ENCODE peak calls at places on chromosomes 5 and 9, in six cellular contexts. J is GM18507, M is iris pigment epithelial cell, E is H9, A is ovary, Q is tibial nerve. F is an unnamed sample.

GRCh38 chr9:127159949-127160610 is 37.6 kb upstream of the ANGPTL2 start:
- DNase-seq in J (no peak), M (no peak), E (peak; percentile 22), A (peak; percentile 11), Q (no peak), F (no peak)

GRCh38 chr5:162068412-162068811 is 839 bp downstream of the GABRG2 start:
- DNase-seq in J (no peak), M (peak; percentile 7), E (peak; percentile 93), A (no peak), Q (no peak), F (peak; percentile 38)

GRCh38 chr5:98772415-98773213 is 849 bp upstream of the RGMB start:
- DNase-seq in J (no peak), M (peak; percentile 91), E (peak; percentile 94), A (peak; percentile 71), Q (peak; percentile 30), F (peak; percentile 76)

GRCh38 chr9:33868430-33869000 is 51.6 kb downstream of the UBE2R2 start:
- DNase-seq in J (no peak), M (peak; percentile 70), E (no peak), A (peak; percentile 41), Q (no peak), F (no peak)

GRCh38 chr5:136201870-136202269 is 8.9 kb upstream of the SMIM32 start:
- DNase-seq in J (no peak), M (no peak), E (no peak), A (no peak), Q (no peak), F (no peak)

GRCh38 chr5:116572375-116573278 is 2.0 kb downstream of the SEMA6A start:
- DNase-seq in J (no peak), M (peak; percentile 6), E (no peak), A (peak; percentile 23), Q (no peak), F (no peak)

GRCh38 chr9:119375892-119376291 is 6.7 kb upstream of the BRINP1 start:
- DNase-seq in J (no peak), M (peak; percentile 38), E (peak; percentile 69), A (no peak), Q (no peak), F (no peak)

GRCh38 chr5:128965011-128965637 is at the start of gene SLC27A6:
- DNase-seq in J (no peak), M (no peak), E (peak; percentile 69), A (peak; percentile 15), Q (no peak), F (no peak)

GRCh38 chr9:84293001-84293798 is 47.4 kb downstream of the SLC28A3 start:
- DNase-seq in J (peak; percentile 23), M (no peak), E (no peak), A (no peak), Q (no peak), F (no peak)

GRCh38 chr5:84779206-84779605 is 394.5 kb upstream of the EDIL3 start:
- DNase-seq in J (no peak), M (peak; percentile 72), E (no peak), A (no peak), Q (no peak), F (no peak)

GRCh38 chr5:61949680-61950435 is 356.1 kb upstream of the KIF2A start:
- DNase-seq in J (no peak), M (no peak), E (no peak), A (no peak), Q (no peak), F (no peak)

GRCh38 chr9:93826209-93826608 is 128.9 kb downstream of the BARX1 start:
- DNase-seq in J (no peak), M (no peak), E (peak; percentile 87), A (no peak), Q (no peak), F (no peak)

GRCh38 chr9:18245911-18246310 is 228.0 kb upstream of the ADAMTSL1 start:
- DNase-seq in J (no peak), M (peak; percentile 26), E (no peak), A (no peak), Q (no peak), F (no peak)

GRCh38 chr5:114726126-114726525 is 364.3 kb downstream of the KCNN2 start:
- DNase-seq in J (no peak), M (peak; percentile 6), E (no peak), A (no peak), Q (no peak), F (no peak)

GRCh38 chr5:92889140-92889539 is 691.9 kb downstream of the NR2F1-AS1 start:
- DNase-seq in J (no peak), M (no peak), E (no peak), A (no peak), Q (no peak), F (no peak)

GRCh38 chr5:24789631-24790354 is 145.0 kb upstream of the CDH10 start:
- DNase-seq in J (no peak), M (peak; percentile 35), E (no peak), A (no peak), Q (no peak), F (no peak)

GRCh38 chr9:88741335-88741734 is 206.4 kb downstream of the NXNL2 start:
- DNase-seq in J (no peak), M (no peak), E (no peak), A (no peak), Q (no peak), F (no peak)

GRCh38 chr5:137894586-137894985 is 5.3 kb downstream of the PKD2L2 start:
- DNase-seq in J (no peak), M (no peak), E (no peak), A (no peak), Q (no peak), F (no peak)

GRCh38 chr5:88707216-88707965 is 175.6 kb downstream of the MEF2C start:
- DNase-seq in J (no peak), M (no peak), E (no peak), A (no peak), Q (no peak), F (no peak)

GRCh38 chr5:95331358-95331757 is 46.5 kb upstream of the MCTP1 start:
- DNase-seq in J (no peak), M (no peak), E (no peak), A (no peak), Q (no peak), F (no peak)

GRCh38 chr9:88077071-88077617 is 61.1 kb downstream of the SPATA31C2 start:
- DNase-seq in J (no peak), M (no peak), E (no peak), A (no peak), Q (no peak), F (no peak)

GRCh38 chr9:34177906-34178697 is 741 bp upstream of the UBAP1 start:
- DNase-seq in J (no peak), M (no peak), E (no peak), A (no peak), Q (no peak), F (no peak)

GRCh38 chr5:68449380-68449779 is 233.8 kb downstream of the PIK3R1 start:
- DNase-seq in J (no peak), M (no peak), E (no peak), A (no peak), Q (no peak), F (no peak)

GRCh38 chr5:93162201-93162654 is 418.8 kb downstream of the NR2F1-AS1 start:
- DNase-seq in J (no peak), M (peak; percentile 59), E (no peak), A (no peak), Q (no peak), F (peak; percentile 64)

GRCh38 chr9:75699017-75699416 is 191.5 kb upstream of the PCSK5 start:
- DNase-seq in J (no peak), M (no peak), E (no peak), A (no peak), Q (no peak), F (no peak)

GRCh38 chr5:167263185-167263584 is 1028.3 kb upstream of the WWC1 start:
- DNase-seq in J (no peak), M (no peak), E (no peak), A (no peak), Q (no peak), F (no peak)

GRCh38 chr5:135376961-135377621 is 21.9 kb downstream of the MACROH2A1 start:
- DNase-seq in J (peak; percentile 11), M (no peak), E (no peak), A (no peak), Q (no peak), F (peak; percentile 31)

GRCh38 chr9:136409557-136410455 is 608 bp downstream of the ENTR1 start:
- DNase-seq in J (peak; percentile 23), M (peak; percentile 58), E (no peak), A (no peak), Q (no peak), F (peak; percentile 46)

GRCh38 chr5:83322273-83322924 is 149.1 kb upstream of the VCAN start:
- DNase-seq in J (no peak), M (no peak), E (no peak), A (no peak), Q (no peak), F (no peak)

GRCh38 chr9:81492710-81493447 is 196.5 kb downstream of the TLE1 start:
- DNase-seq in J (no peak), M (peak; percentile 99), E (no peak), A (no peak), Q (no peak), F (peak; percentile 13)

GRCh38 chr5:132926437-132926836 is 37.0 kb downstream of the AFF4 start:
- DNase-seq in J (no peak), M (no peak), E (no peak), A (no peak), Q (no peak), F (no peak)